ENCODE peak calls at places on chromosomes 13 and 19, in six cellular contexts. X is thoracic aorta; H is colonic mucosa; Y is substantia nigra; L is CD8-positive, alpha-beta T cell; T is hepatocyte. W is an unnamed sample.

GRCh38 chr13:40273173-40274000 is 393.1 kb downstream of the FOXO1 start:
- DNase-seq in Y (peak), X (no peak), L (no peak), T (no peak), H (no peak), W (no peak)

GRCh38 chr13:36630181-36630806 is 43.5 kb upstream of the SERTM1 start:
- DNase-seq in L (no peak), T (no peak), H (no peak), X (no peak), Y (no peak), W (no peak)

GRCh38 chr13:98083507-98083906 is 59.4 kb upstream of the FARP1 start:
- DNase-seq in L (no peak), X (no peak), Y (no peak), H (no peak), T (peak), W (no peak)

GRCh38 chr13:77980592-77980991 is 62.0 kb upstream of the EDNRB start:
- DNase-seq in H (no peak), Y (no peak), L (no peak), T (peak), X (no peak), W (no peak)

GRCh38 chr13:102983496-102983895 is 82.7 kb downstream of the SLC10A2 start:
- DNase-seq in Y (no peak), T (no peak), H (no peak), L (no peak), X (no peak), W (no peak)

GRCh38 chr19:33878912-33879810 is 82.5 kb downstream of the KCTD15 start:
- DNase-seq in X (no peak), L (no peak), H (no peak), Y (no peak), T (no peak), W (no peak)

GRCh38 chr19:53808710-53809125 is 15.4 kb downstream of the NLRP12 start:
- DNase-seq in Y (no peak), L (no peak), T (peak), H (no peak), X (no peak), W (no peak)

GRCh38 chr13:65856464-65856863 is 1373.7 kb downstream of the PCDH9 start:
- DNase-seq in Y (no peak), X (no peak), L (no peak), H (no peak), T (peak), W (no peak)

GRCh38 chr13:76293346-76293745 is 592.9 kb downstream of the KCTD12 start:
- DNase-seq in T (no peak), X (no peak), L (no peak), H (no peak), Y (no peak), W (no peak)

GRCh38 chr19:15218501-15218900 is 13.7 kb downstream of the EPHX3 start:
- DNase-seq in T (no peak), X (no peak), L (no peak), Y (no peak), H (no peak), W (no peak)

GRCh38 chr13:47508518-47509228 is 492.4 kb downstream of the SUCLA2 start:
- DNase-seq in H (no peak), Y (no peak), L (no peak), X (no peak), T (no peak), W (no peak)

GRCh38 chr19:57664269-57665127 is 4.2 kb upstream of the ZSCAN4 start:
- DNase-seq in H (peak), Y (peak), T (peak), X (no peak), L (no peak), W (no peak)

GRCh38 chr19:48925240-48925843 is 8.2 kb upstream of the DHDH start:
- DNase-seq in H (no peak), T (peak), X (no peak), L (no peak), Y (no peak), W (peak)

GRCh38 chr13:22012676-22013075 is 341.8 kb downstream of the FGF9 start:
- DNase-seq in X (no peak), L (no peak), T (no peak), Y (no peak), H (no peak), W (no peak)

GRCh38 chr19:52665529-52665928 is 27.4 kb upstream of the ZNF83 start:
- DNase-seq in X (no peak), H (no peak), Y (no peak), T (peak), L (no peak), W (peak)

GRCh38 chr19:52662631-52663030 is 24.5 kb upstream of the ZNF83 start:
- DNase-seq in T (peak), X (no peak), L (no peak), Y (no peak), H (no peak), W (peak)

GRCh38 chr19:52660981-52661380 is 22.8 kb upstream of the ZNF83 start:
- DNase-seq in L (no peak), H (no peak), T (no peak), Y (no peak), X (no peak), W (no peak)

GRCh38 chr19:52665047-52665446 is 26.9 kb upstream of the ZNF83 start:
- DNase-seq in T (no peak), L (no peak), X (no peak), Y (no peak), H (no peak), W (no peak)

DNA sequence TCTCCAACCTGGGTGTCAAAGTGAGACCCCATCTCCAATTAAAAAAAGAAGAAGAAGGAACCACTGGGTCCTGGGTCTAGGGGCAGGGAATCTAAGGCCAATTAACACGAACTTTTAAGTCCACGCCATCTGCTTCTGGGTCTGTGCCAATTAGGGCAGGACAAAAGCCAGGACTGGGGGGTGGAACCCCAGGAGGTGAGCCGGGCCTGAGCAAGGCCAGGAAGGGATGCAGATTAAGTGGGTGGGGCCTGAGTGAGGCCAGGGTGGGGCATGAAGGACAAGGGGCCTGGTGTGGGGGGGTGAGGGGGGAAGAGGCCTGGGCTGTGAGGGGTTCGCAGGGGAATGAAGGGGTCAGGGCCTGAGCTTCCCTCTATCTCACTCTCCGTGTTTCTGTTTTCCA is 26.3 kb upstream of the ZNF83 start:
- DNase-seq in L (no peak), H (no peak), T (no peak), Y (no peak), X (no peak), W (no peak)
- H3K27ac ChIP-seq in L (no peak), H (no peak), T (peak), Y (no peak), X (no peak), W (peak)

GRCh38 chr13:110418944-110419343 is 111.9 kb downstream of the COL4A2 start:
- DNase-seq in X (no peak), L (no peak), T (no peak), H (no peak), Y (no peak), W (no peak)
- H3K27ac ChIP-seq in X (peak), L (no peak), T (peak), H (no peak), Y (no peak), W (no peak)

DNA sequence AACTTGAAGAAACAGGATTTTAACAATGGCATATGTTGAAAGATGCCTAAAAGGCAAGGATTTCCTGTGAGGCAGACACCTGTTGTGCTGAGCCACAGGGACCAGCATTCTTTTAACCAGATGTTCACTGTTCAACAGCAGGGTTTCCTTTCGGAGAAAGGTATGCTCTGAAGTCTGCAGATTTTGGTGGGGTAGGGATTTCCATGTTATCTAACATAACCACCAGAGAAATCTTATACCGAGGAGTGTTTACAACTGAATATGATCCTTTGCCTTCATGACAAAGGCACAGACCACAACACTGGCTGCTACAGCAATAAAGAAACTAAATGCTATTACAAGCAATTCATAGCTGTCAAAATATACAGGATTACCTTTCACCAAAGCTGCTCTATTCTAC is 48.1 kb downstream of the MPHOSPH8 start:
- DNase-seq in T (no peak), X (no peak), H (no peak), L (no peak), Y (no peak), W (no peak)
- H3K27ac ChIP-seq in T (no peak), X (no peak), H (no peak), L (no peak), Y (no peak), W (no peak)

GRCh38 chr19:39146091-39146490 is 20.5 kb downstream of the PAK4 start:
- DNase-seq in T (no peak), Y (no peak), H (no peak), L (no peak), X (no peak), W (no peak)

GRCh38 chr19:39145180-39145953 is 19.8 kb downstream of the PAK4 start:
- DNase-seq in T (peak), X (no peak), Y (peak), H (peak), L (peak), W (no peak)

GRCh38 chr19:39146686-39147450 is 21.3 kb downstream of the PAK4 start:
- DNase-seq in Y (no peak), L (no peak), T (no peak), X (no peak), H (no peak), W (no peak)

GRCh38 chr19:39142655-39143054 is 17.1 kb downstream of the PAK4 start:
- DNase-seq in T (peak), Y (no peak), L (no peak), X (no peak), H (no peak), W (no peak)

DNA sequence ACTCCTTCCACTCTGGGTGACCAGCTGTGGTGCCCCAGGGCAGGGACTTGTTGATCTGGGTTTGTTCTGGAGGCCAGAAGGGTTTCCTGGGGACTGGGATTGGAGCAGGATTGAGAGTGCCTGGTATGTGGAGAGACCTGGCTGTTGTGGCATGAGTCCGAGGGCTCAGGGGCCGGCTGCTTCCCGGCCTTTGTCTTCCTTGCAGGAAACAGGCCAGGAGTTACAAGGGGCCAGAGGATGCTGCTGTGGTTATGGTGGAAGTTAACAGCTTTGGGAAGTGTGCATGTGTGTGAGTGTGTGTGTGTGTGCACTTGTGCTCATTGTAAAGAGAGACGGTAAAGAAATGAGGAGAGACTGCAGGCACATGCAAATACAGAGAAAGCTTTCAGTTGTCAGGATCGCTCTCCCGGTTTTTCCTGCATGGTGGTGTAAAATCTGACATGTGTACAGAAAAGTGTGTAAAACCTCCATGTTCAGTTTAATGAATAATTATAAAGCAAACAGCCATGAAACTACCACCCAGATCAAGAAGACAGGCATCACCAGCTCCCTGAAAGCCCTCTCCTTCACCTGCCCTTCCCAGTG is 19.0 kb downstream of the PAK4 start:
- DNase-seq in T (peak), L (no peak), H (peak), Y (no peak), X (no peak), W (no peak)
- H3K27ac ChIP-seq in T (peak), L (no peak), H (peak), Y (peak), X (peak), W (no peak)

GRCh38 chr19:41415154-41415571 is 12.0 kb downstream of the B3GNT8 start:
- DNase-seq in T (no peak), L (no peak), X (no peak), H (no peak), Y (no peak), W (no peak)

GRCh38 chr19:41413947-41414346 is 13.2 kb downstream of the B3GNT8 start:
- DNase-seq in T (no peak), Y (no peak), L (no peak), H (no peak), X (no peak), W (no peak)

GRCh38 chr19:41411682-41412265 is 14.2 kb downstream of the BCKDHA start:
- DNase-seq in T (no peak), L (no peak), H (no peak), X (no peak), Y (peak), W (no peak)

GRCh38 chr19:41411094-41411493 is 13.5 kb downstream of the BCKDHA start:
- DNase-seq in Y (no peak), T (no peak), H (no peak), L (no peak), X (no peak), W (no peak)

DNA sequence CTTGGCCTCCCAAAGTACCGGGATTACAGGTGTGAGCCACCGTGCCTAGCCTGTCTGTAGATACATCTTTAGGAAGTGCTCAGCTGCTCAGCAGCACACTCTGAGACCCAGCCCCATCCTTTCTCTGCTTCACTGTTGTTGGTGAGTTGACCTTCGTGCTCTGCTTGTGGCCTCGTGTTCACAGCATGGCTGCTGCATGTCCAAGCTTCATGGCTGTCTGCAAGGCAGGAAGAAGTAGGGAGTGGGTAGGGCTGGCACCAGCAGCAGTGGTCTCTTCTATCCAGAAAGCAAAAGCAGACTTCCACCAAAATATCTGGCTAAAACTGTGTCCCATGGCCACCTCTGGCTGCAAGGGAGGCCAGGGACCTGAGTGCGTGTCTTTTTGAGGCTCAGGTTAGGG is 14.2 kb downstream of the B3GNT8 start:
- DNase-seq in Y (no peak), T (no peak), H (no peak), X (no peak), L (no peak), W (no peak)
- H3K27ac ChIP-seq in Y (no peak), T (no peak), H (no peak), X (no peak), L (no peak), W (no peak)

GRCh38 chr13:109773276-109773675 is 13.1 kb downstream of the IRS2 start:
- DNase-seq in T (no peak), X (no peak), L (no peak), Y (no peak), H (no peak), W (no peak)
- H3K27ac ChIP-seq in T (no peak), X (no peak), L (no peak), Y (no peak), H (no peak), W (no peak)

GRCh38 chr19:46115396-46116109 is 8.9 kb downstream of the IGFL3 start:
- DNase-seq in T (peak), L (no peak), H (no peak), Y (no peak), X (no peak), W (peak)
- H3K27ac ChIP-seq in T (peak), L (no peak), H (no peak), Y (no peak), X (no peak), W (peak)

DNA sequence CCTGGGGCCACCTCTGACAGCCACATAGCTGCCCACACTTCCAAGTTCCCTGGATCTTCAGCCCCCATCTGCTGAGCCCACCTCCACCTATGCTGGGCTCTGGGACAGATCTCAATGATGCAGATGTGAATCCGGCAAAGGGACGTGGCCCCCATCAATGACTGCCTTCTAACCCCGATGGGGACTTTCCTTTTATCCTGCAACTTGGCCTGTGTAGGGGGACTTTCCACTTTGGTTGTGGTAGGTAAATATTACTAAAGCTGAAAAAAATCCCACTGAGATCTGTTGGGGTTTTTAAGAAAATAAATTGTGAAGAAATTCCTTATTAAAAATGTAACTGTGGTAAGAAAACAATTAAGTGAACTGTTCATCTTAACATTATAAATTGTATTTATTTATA is 20.8 kb upstream of the ASPDH start:
- DNase-seq in Y (no peak), T (no peak), H (no peak), L (no peak), X (no peak), W (no peak)
- H3K27ac ChIP-seq in Y (peak), T (no peak), H (no peak), L (no peak), X (no peak), W (no peak)

GRCh38 chr13:99295488-99296252 is 11.5 kb downstream of the GPR183 start:
- DNase-seq in L (no peak), H (no peak), X (no peak), Y (no peak), T (no peak), W (no peak)

GRCh38 chr13:99297330-99297729 is 9.9 kb downstream of the GPR183 start:
- DNase-seq in X (no peak), L (no peak), H (no peak), Y (no peak), T (no peak), W (no peak)

GRCh38 chr13:99296270-99296865 is 10.8 kb downstream of the GPR183 start:
- DNase-seq in X (no peak), T (no peak), H (no peak), Y (no peak), L (no peak), W (no peak)

GRCh38 chr13:99293178-99293577 is 14.0 kb downstream of the GPR183 start:
- DNase-seq in T (no peak), L (no peak), Y (no peak), H (no peak), X (no peak), W (no peak)

DNA sequence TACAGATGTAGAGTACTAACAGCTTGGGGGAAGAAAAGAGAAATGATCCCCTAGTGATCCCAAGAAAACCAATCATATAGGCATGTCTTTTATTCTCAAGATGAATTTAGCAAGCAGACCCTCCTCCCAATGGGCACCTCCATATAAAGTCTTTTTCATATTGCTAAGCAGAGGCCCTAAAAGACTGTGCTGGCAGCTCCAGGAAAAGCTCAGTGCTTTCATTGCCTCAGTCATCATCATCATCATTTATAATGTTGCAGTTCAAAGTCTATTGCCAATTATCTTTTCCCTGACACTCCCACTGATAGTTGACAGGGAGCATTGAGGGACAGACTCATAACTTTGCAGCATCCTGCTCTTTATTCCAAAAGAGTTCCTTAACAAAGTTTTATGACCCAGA is 13.0 kb downstream of the GPR183 start:
- DNase-seq in X (no peak), Y (no peak), L (no peak), T (no peak), H (no peak), W (no peak)
- H3K27ac ChIP-seq in X (no peak), Y (no peak), L (no peak), T (no peak), H (no peak), W (no peak)

W was measured in epithelial cell of prostate.